ENCODE peak calls at places on chromosome 6, in seven cellular contexts. J, D, A, Y, S, V and X are unnamed samples.

GRCh38 chr6:10719386-10720228 is 3.3 kb upstream of the TMEM14C start:
- DNase-seq in A (peak), J (no peak), D (peak), S (no peak), V (peak), Y (peak), X (no peak)

GRCh38 chr6:34154668-34155447 is 9.0 kb upstream of the GRM4 start:
- DNase-seq in J (peak), S (peak), A (peak), V (peak), Y (peak), D (peak), X (peak)

GRCh38 chr6:42321976-42322375 is 104.3 kb upstream of the MRPS10 start:
- DNase-seq in A (no peak), V (no peak), J (no peak), D (no peak), S (no peak), Y (no peak), X (no peak)

GRCh38 chr6:5492356-5492755 is 231.0 kb downstream of the FARS2 start:
- DNase-seq in V (no peak), S (no peak), J (no peak), Y (no peak), D (no peak), A (no peak), X (no peak)

GRCh38 chr6:19204445-19204844 is 632.7 kb upstream of the ID4 start:
- DNase-seq in V (no peak), A (no peak), D (no peak), Y (no peak), J (no peak), S (no peak), X (no peak)

GRCh38 chr6:137104926-137105325 is 60.2 kb upstream of the IL20RA start:
- DNase-seq in D (no peak), S (no peak), A (no peak), J (no peak), Y (no peak), V (no peak), X (no peak)

GRCh38 chr6:79466222-79466834 is 70.9 kb downstream of the LCA5 start:
- DNase-seq in J (peak), Y (no peak), V (no peak), D (no peak), A (no peak), S (no peak), X (peak)

GRCh38 chr6:31135710-31136109 is 3.2 kb downstream of the PSORS1C2 start:
- DNase-seq in J (no peak), V (no peak), D (no peak), A (no peak), Y (no peak), S (no peak), X (no peak)

GRCh38 chr6:75602164-75602896 is 650 bp downstream of the SENP6 start:
- DNase-seq in A (peak), V (no peak), S (peak), Y (peak), J (peak), D (peak), X (peak)

GRCh38 chr6:148323344-148323743 is 19.3 kb upstream of the SASH1 start:
- DNase-seq in V (no peak), J (no peak), A (no peak), S (no peak), D (no peak), Y (no peak), X (peak)